ENCODE peak calls at places on chromosome 12, in six cellular contexts. E is PC-9, H is IMR-90, O is neural progenitor cell, S is GM23248, R is SK-N-SH. Y is an unnamed sample.

GRCh38 chr12:46808955-46809697 is 16.7 kb downstream of the SLC38A4 start:
- DNase-seq in E (no peak), H (no peak), O (no peak), S (no peak), R (no peak), Y (no peak)

GRCh38 chr12:11836282-11836963 is 186.9 kb downstream of the ETV6 start:
- DNase-seq in E (no peak), H (no peak), O (no peak), S (no peak), R (no peak), Y (no peak)

GRCh38 chr12:38906482-38907170 is 1.2 kb upstream of the CPNE8 start:
- DNase-seq in E (peak; percentile 87), H (no peak), O (peak; percentile 96), S (peak; percentile 90), R (peak; percentile 91), Y (peak; percentile 74)

GRCh38 chr12:12046401-12046800 is 24.3 kb upstream of the BCL2L14 start:
- DNase-seq in E (no peak), H (no peak), O (no peak), S (no peak), R (peak; percentile 26), Y (no peak)

GRCh38 chr12:117571321-117571720 is 209.9 kb upstream of the NOS1 start:
- DNase-seq in E (no peak), H (no peak), O (no peak), S (no peak), R (no peak), Y (no peak)

GRCh38 chr12:59407799-59408198 is 188.0 kb upstream of the SLC16A7 start:
- DNase-seq in E (no peak), H (no peak), O (no peak), S (no peak), R (no peak), Y (no peak)

GRCh38 chr12:21456291-21456780 is 18.9 kb downstream of the PYROXD1 start:
- DNase-seq in E (no peak), H (no peak), O (no peak), S (peak; percentile 48), R (no peak), Y (no peak)

GRCh38 chr12:63802012-63802608 is 22.4 kb downstream of the RXYLT1 start:
- DNase-seq in E (no peak), H (peak; percentile 25), O (peak; percentile 24), S (peak; percentile 55), R (peak; percentile 49), Y (no peak)

GRCh38 chr12:106299193-106299794 is 3.2 kb upstream of the TCP11L2 start:
- DNase-seq in E (no peak), H (peak; percentile 30), O (no peak), S (peak; percentile 85), R (no peak), Y (no peak)

GRCh38 chr12:52870361-52871290 is 21.8 kb upstream of the KRT78 start:
- DNase-seq in E (peak; percentile 75), H (peak; percentile 25), O (peak; percentile 76), S (peak; percentile 56), R (peak; percentile 84), Y (no peak)

GRCh38 chr12:92047058-92047826 is 98.4 kb downstream of the BTG1 start:
- DNase-seq in E (no peak), H (peak; percentile 29), O (no peak), S (no peak), R (no peak), Y (no peak)

GRCh38 chr12:77816196-77816595 is 14.5 kb upstream of the NAV3 start:
- DNase-seq in E (no peak), H (no peak), O (no peak), S (no peak), R (no peak), Y (no peak)

GRCh38 chr12:70925542-70925941 is 5.0 kb upstream of the PTPRR start:
- DNase-seq in E (no peak), H (no peak), O (no peak), S (no peak), R (no peak), Y (no peak)

GRCh38 chr12:116361404-116362223 is 84.1 kb upstream of the MED13L start:
- DNase-seq in E (no peak), H (no peak), O (no peak), S (no peak), R (no peak), Y (no peak)

GRCh38 chr12:10397311-10397710 is 7.5 kb upstream of the KLRK1 start:
- DNase-seq in E (no peak), H (no peak), O (no peak), S (no peak), R (no peak), Y (no peak)

GRCh38 chr12:132284071-132284492 is 45.3 kb downstream of the GALNT9 start:
- DNase-seq in E (no peak), H (peak; percentile 12), O (no peak), S (peak; percentile 73), R (no peak), Y (no peak)

GRCh38 chr12:124768462-124769165 is 95.0 kb downstream of the SCARB1 start:
- DNase-seq in E (no peak), H (peak; percentile 71), O (no peak), S (peak; percentile 25), R (no peak), Y (no peak)

GRCh38 chr12:78359530-78359929 is 505.0 kb upstream of the SYT1 start:
- DNase-seq in E (no peak), H (peak; percentile 49), O (no peak), S (peak; percentile 78), R (no peak), Y (no peak)

GRCh38 chr12:128763395-128763794 is 60.4 kb downstream of the SLC15A4 start:
- DNase-seq in E (no peak), H (no peak), O (no peak), S (no peak), R (no peak), Y (no peak)

GRCh38 chr12:8697476-8698131 is at the start of gene RIMKLB:
- DNase-seq in E (peak; percentile 82), H (peak; percentile 57), O (peak; percentile 95), S (peak; percentile 92), R (peak; percentile 93), Y (no peak)

GRCh38 chr12:8696402-8697100 is 1.2 kb upstream of the RIMKLB start:
- DNase-seq in E (no peak), H (no peak), O (peak; percentile 26), S (no peak), R (no peak), Y (no peak)

GRCh38 chr12:8698830-8699330 is 1.1 kb downstream of the RIMKLB start:
- DNase-seq in E (no peak), H (peak; percentile 47), O (no peak), S (peak; percentile 61), R (no peak), Y (no peak)

GRCh38 chr12:8698132-8698829 is 490 bp downstream of the RIMKLB start:
- DNase-seq in E (peak; percentile 69), H (peak; percentile 16), O (peak; percentile 91), S (peak; percentile 86), R (peak; percentile 86), Y (no peak)

DNA sequence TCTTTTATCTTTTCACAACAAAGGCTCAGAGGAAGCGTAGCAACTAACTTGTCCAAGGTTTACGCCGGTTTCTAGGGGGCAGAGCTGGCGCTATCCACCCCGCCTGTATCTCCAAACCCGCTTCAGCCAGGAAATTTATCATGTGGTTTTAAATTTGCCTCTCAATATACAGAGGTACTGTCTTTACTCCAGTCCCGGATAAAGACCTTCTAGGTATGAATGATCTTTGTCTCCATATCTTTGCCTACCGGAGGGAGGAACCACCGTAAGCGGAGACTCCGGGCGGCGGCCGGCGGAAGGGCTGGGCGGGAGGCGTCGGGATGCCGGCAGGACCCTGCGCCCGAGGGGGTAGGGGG is 693 bp upstream of the RIMKLB start:
- DNase-seq in E (no peak), H (peak; percentile 27), O (peak; percentile 70), S (peak; percentile 72), R (no peak), Y (no peak)
- H3K4me1 ChIP-seq in E (peaks cover 16% of the 10 kb centered on the region), H (no peaks in the 10 kb centered on the region), O (peaks cover 23% of the 10 kb centered on the region), S (peaks cover 11% of the 10 kb centered on the region), R (peaks cover 16% of the 10 kb centered on the region), Y (no peaks in the 10 kb centered on the region)

DNA sequence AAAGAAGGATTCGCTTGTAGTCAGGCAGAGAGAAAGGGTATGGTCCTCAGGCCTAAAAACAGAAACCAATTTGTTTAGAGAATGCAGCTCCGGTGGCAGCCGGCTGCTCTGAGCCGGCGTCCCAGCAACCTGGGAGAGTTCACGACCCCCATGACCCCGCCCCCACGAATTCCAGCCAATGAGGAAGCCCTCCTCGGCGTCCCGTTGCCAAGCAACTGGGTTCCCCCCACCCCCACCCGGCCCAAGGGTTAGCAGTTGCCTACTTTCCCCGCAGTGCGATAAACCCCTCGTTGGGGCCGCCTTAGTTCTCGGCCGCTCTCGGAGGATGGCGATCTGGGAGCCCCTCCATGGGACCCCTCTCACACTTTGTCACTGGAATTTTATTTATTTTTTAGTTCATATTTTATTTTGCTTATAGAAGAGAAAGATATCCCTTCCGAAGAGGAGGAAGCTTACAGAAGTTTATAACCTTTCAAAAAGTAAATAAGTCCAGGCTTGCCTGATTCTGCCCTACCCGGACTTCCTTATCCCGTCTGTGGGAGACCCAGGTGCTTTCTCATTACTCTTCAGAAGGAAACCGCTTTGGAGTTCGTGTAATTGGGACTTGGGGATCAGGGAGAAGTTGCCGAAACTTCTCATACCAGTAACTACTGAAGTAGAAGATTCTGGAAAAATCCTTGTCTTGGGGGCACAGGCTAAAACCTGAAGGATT is at the start of gene CCDC60:
- DNase-seq in E (no peak), H (no peak), O (peak; percentile 96), S (no peak), R (no peak), Y (no peak)
- H2AFZ ChIP-seq in E (no peak within 1 kb of the TSS), H (no peak within 1 kb of the TSS), O (no peak within 1 kb of the TSS), S (no peak within 1 kb of the TSS), R (no peak within 1 kb of the TSS), Y (no peak within 1 kb of the TSS)

DNA sequence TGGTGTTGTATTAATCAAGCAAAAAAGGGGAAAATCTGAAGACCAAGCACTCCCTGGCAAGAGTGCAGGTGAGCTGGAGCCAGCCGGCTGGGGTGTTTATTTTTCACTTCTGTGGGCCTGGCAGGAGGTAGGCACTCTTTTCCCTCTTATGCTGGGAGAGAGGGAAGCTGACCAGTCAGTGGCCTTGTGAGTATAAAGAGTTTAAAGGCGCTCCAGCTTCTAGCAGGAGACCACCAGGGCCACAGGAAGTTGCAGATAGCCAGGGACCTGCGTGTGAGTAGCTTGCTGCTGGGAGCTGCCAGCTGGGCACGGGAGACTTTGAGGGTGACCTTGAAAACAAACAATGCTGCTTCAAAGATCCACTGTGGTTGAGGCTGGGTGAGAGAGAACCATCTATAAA is 217.4 kb upstream of the PWP1 start:
- DNase-seq in E (no peak), H (peak; percentile 34), O (no peak), S (no peak), R (no peak), Y (no peak)
- H3K4me1 ChIP-seq in E (no peaks in the 10 kb centered on the region), H (no peaks in the 10 kb centered on the region), O (peaks cover 26% of the 10 kb centered on the region), S (no peaks in the 10 kb centered on the region), R (peaks cover 7% of the 10 kb centered on the region), Y (no peaks in the 10 kb centered on the region)

DNA sequence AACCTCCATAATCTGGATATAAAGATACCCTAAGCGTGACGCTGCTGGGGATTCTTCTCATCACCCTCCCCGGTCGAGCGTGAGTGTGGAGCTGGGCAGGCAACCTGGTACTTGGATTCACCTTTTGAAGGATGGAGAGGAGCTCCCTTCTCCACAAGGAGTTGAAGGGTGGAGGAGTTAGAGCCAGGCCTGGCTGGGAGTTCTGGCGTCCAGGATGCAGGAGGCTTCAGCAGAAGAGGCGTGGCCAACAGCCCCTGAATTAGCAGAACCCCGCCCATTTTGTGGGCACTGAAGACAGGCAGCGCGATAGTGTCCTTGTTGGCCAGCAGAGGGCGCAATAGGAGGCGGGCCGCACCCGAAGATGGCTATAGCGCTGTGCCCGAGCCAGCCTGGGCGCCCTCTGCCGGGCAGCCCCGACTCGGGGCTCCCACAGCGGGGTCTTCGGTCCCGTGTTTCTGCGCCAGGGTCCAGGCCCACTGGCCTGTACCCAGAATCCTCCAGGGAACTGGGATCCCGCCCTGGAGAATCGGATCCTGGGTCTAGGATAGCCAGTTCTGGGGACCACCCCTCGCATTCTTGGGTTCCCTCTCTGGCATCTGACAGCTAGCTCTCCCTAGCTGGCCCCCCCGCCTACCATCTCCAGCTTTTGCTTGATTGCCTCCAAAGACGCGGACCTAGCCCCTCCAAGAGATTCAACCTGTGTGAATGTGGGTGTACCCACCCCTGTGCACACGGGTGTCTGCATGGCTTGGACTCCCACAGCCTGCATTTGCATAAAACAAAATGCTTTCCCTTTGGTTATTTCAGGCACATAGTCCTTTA is 26.0 kb upstream of the SMUG1 start:
- DNase-seq in E (peak; percentile 88), H (peak; percentile 85), O (peak; percentile 97), S (peak; percentile 97), R (peak; percentile 92), Y (peak; percentile 85)
- H2AFZ ChIP-seq in E (peak overlapping the region; percentile 73), H (peak overlapping the region; percentile 95), O (no peak overlapping the region), S (peak overlapping the region; percentile 72), R (no peak overlapping the region), Y (peak overlapping the region; percentile 47)

Y was measured in HCT116.